ENCODE peak calls at places on chromosomes 12 and 14, in four cellular contexts. One of them, this sample, is unnamed.

GRCh38 chr12:91111366-91112321 is at the start of gene LUM:
- DNase-seq in naive thymus-derived CD4-positive, alpha-beta T cell: no peak
- DNase-seq in PC-3: peak; percentile 27
- DNase-seq in heart left ventricle: peak; percentile 32
- DNase-seq in this sample: no peak

GRCh38 chr12:6538420-6539275 is 4.3 kb downstream of the GAPDH start:
- DNase-seq in heart left ventricle: no peak
- DNase-seq in PC-3: peak; percentile 16
- DNase-seq in naive thymus-derived CD4-positive, alpha-beta T cell: no peak
- DNase-seq in this sample: no peak

GRCh38 chr12:107319536-107320030 is 226.2 kb upstream of the CRY1 start:
- DNase-seq in naive thymus-derived CD4-positive, alpha-beta T cell: peak; percentile 50
- DNase-seq in heart left ventricle: no peak
- DNase-seq in PC-3: no peak
- DNase-seq in this sample: no peak

GRCh38 chr12:164207-164606 is 49.8 kb downstream of the SLC6A12 start:
- DNase-seq in heart left ventricle: no peak
- DNase-seq in naive thymus-derived CD4-positive, alpha-beta T cell: no peak
- DNase-seq in PC-3: no peak
- DNase-seq in this sample: no peak

GRCh38 chr12:56521590-56522371 is at the start of gene RBMS2:
- DNase-seq in PC-3: peak; percentile 89
- DNase-seq in heart left ventricle: peak; percentile 87
- DNase-seq in naive thymus-derived CD4-positive, alpha-beta T cell: peak; percentile 68
- DNase-seq in this sample: peak; percentile 81

GRCh38 chr12:55847033-55847432 is 4.3 kb upstream of the MMP19 start:
- DNase-seq in PC-3: no peak
- DNase-seq in heart left ventricle: no peak
- DNase-seq in naive thymus-derived CD4-positive, alpha-beta T cell: no peak
- DNase-seq in this sample: no peak

GRCh38 chr14:34536951-34537676 is 2.4 kb downstream of the EAPP start:
- DNase-seq in heart left ventricle: no peak
- DNase-seq in PC-3: no peak
- DNase-seq in naive thymus-derived CD4-positive, alpha-beta T cell: no peak
- DNase-seq in this sample: no peak

GRCh38 chr14:61559641-61560201 is 135.6 kb upstream of the HIF1A start:
- DNase-seq in naive thymus-derived CD4-positive, alpha-beta T cell: no peak
- DNase-seq in PC-3: no peak
- DNase-seq in heart left ventricle: no peak
- DNase-seq in this sample: no peak

GRCh38 chr14:62943202-62943601 is 102.1 kb downstream of the KCNH5 start:
- DNase-seq in PC-3: no peak
- DNase-seq in heart left ventricle: no peak
- DNase-seq in naive thymus-derived CD4-positive, alpha-beta T cell: no peak
- DNase-seq in this sample: no peak

GRCh38 chr14:102955636-102956035 is 33.2 kb downstream of the AMN start:
- DNase-seq in heart left ventricle: no peak
- DNase-seq in naive thymus-derived CD4-positive, alpha-beta T cell: no peak
- DNase-seq in PC-3: no peak
- DNase-seq in this sample: no peak

GRCh38 chr12:122834229-122834920 is 882 bp upstream of the HIP1R start:
- DNase-seq in PC-3: peak; percentile 74
- DNase-seq in naive thymus-derived CD4-positive, alpha-beta T cell: no peak
- DNase-seq in heart left ventricle: no peak
- DNase-seq in this sample: peak; percentile 82

GRCh38 chr12:51009038-51009437 is 17.1 kb downstream of the SLC11A2 start:
- DNase-seq in heart left ventricle: peak; percentile 63
- DNase-seq in PC-3: no peak
- DNase-seq in naive thymus-derived CD4-positive, alpha-beta T cell: peak; percentile 74
- DNase-seq in this sample: peak; percentile 59

GRCh38 chr12:109762071-109762672 is 48.5 kb downstream of the FAM222A start:
- DNase-seq in naive thymus-derived CD4-positive, alpha-beta T cell: no peak
- DNase-seq in heart left ventricle: no peak
- DNase-seq in PC-3: no peak
- DNase-seq in this sample: peak; percentile 23

GRCh38 chr14:76086636-76087035 is 65.1 kb upstream of the GPATCH2L start:
- DNase-seq in heart left ventricle: no peak
- DNase-seq in naive thymus-derived CD4-positive, alpha-beta T cell: no peak
- DNase-seq in PC-3: no peak
- DNase-seq in this sample: no peak

DNA sequence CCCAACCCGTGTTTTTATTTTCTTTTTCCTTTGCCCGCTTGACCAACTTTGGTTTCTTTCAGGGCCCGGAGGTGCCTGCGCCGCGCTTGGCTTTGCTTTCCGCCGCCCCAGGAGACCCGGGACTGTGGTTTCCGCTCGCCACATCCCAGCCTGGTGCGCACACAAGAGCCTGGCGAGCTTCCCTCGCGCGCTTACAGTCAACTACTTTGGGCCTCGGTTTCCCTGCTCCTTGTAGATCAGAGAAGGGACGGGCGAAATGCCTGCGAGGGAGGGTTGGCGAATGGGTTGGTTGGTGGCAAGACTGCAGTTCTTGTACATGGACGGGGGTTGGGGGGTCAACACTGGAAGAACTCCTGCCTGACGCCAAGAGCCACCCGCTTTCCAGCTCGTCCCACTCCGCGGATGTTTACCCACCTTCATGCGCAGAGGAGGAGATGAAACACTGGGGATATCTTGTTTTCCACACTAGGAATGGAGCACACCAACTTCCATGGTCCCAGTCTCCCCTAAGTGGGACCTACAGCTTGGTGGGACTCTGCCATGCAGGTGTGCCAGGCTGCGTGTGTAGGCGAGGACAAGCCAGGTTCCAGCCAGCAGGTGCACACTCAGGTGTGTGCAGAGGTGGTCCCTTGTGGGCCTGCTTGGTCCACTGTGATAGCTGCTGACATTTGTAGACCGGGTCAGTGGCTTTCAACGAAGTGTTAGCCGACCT is 16.6 kb upstream of the TBX3 start:
- DNase-seq in PC-3: no peak
- DNase-seq in naive thymus-derived CD4-positive, alpha-beta T cell: no peak
- DNase-seq in heart left ventricle: no peak
- DNase-seq in this sample: no peak
- H3K27me3 ChIP-seq in PC-3: no peaks in the 10 kb centered on the region
- H3K27me3 ChIP-seq in naive thymus-derived CD4-positive, alpha-beta T cell: peaks cover 19% of the 10 kb centered on the region
- H3K27me3 ChIP-seq in heart left ventricle: peaks cover 78% of the 10 kb centered on the region
- H3K27me3 ChIP-seq in this sample: no peaks in the 10 kb centered on the region

GRCh38 chr12:21500786-21501257 is 613 bp downstream of the RECQL start:
- DNase-seq in heart left ventricle: no peak
- DNase-seq in PC-3: no peak
- DNase-seq in naive thymus-derived CD4-positive, alpha-beta T cell: peak; percentile 11
- DNase-seq in this sample: no peak
- H3K36me3 ChIP-seq in heart left ventricle: peaks cover 35% of the 10 kb centered on the region
- H3K36me3 ChIP-seq in PC-3: peaks cover 6% of the 10 kb centered on the region
- H3K36me3 ChIP-seq in naive thymus-derived CD4-positive, alpha-beta T cell: peaks cover 2% of the 10 kb centered on the region
- H3K36me3 ChIP-seq in this sample: no peaks in the 10 kb centered on the region

GRCh38 chr14:105941226-105942166 is 415.1 kb downstream of the TMEM121 start:
- DNase-seq in naive thymus-derived CD4-positive, alpha-beta T cell: no peak
- DNase-seq in PC-3: no peak
- DNase-seq in heart left ventricle: no peak
- DNase-seq in this sample: no peak
- H3K9me3 ChIP-seq in naive thymus-derived CD4-positive, alpha-beta T cell: peaks cover 5% of the 10 kb centered on the region
- H3K9me3 ChIP-seq in PC-3: peaks cover 6% of the 10 kb centered on the region
- H3K9me3 ChIP-seq in heart left ventricle: peaks cover 27% of the 10 kb centered on the region
- H3K9me3 ChIP-seq in this sample: no peaks in the 10 kb centered on the region

GRCh38 chr12:54452628-54453027 is 20.8 kb downstream of the GTSF1 start:
- DNase-seq in heart left ventricle: no peak
- DNase-seq in PC-3: no peak
- DNase-seq in naive thymus-derived CD4-positive, alpha-beta T cell: no peak
- DNase-seq in this sample: no peak

GRCh38 chr12:54443446-54443845 is 24.4 kb upstream of the ITGA5 start:
- DNase-seq in heart left ventricle: no peak
- DNase-seq in naive thymus-derived CD4-positive, alpha-beta T cell: no peak
- DNase-seq in PC-3: no peak
- DNase-seq in this sample: no peak

GRCh38 chr12:54448344-54448743 is 25.1 kb downstream of the GTSF1 start:
- DNase-seq in PC-3: no peak
- DNase-seq in naive thymus-derived CD4-positive, alpha-beta T cell: no peak
- DNase-seq in heart left ventricle: no peak
- DNase-seq in this sample: no peak

GRCh38 chr12:54444202-54444601 is 25.1 kb upstream of the ITGA5 start:
- DNase-seq in PC-3: peak; percentile 27
- DNase-seq in naive thymus-derived CD4-positive, alpha-beta T cell: no peak
- DNase-seq in heart left ventricle: no peak
- DNase-seq in this sample: no peak

DNA sequence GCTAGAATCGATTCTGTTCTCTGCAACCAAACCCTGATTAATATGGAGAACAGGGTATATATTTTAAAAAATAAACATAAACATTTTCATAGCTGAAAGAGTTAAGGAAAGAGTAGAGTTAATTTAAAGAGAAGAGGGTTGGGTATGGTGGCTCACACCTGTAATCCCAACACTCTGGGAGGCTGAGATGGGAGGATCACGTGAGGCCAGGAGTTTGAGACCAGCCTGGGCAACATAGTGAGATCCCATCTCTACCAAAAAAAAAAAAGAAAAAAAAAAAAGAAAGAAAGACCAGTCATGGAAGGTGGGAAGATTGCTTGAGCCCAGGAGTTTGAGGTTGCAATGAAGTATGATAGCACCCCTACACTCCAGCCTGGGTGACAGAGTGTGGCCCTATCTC is 25.5 kb downstream of the GTSF1 start:
- DNase-seq in naive thymus-derived CD4-positive, alpha-beta T cell: no peak
- DNase-seq in PC-3: no peak
- DNase-seq in heart left ventricle: no peak
- DNase-seq in this sample: no peak
- H3K27me3 ChIP-seq in naive thymus-derived CD4-positive, alpha-beta T cell: no peaks in the 10 kb centered on the region
- H3K27me3 ChIP-seq in PC-3: peaks cover 31% of the 10 kb centered on the region
- H3K27me3 ChIP-seq in heart left ventricle: no peaks in the 10 kb centered on the region
- H3K27me3 ChIP-seq in this sample: no peaks in the 10 kb centered on the region

GRCh38 chr14:24206260-24207103 is 986 bp downstream of the TSSK4 start:
- DNase-seq in heart left ventricle: no peak
- DNase-seq in PC-3: no peak
- DNase-seq in naive thymus-derived CD4-positive, alpha-beta T cell: no peak
- DNase-seq in this sample: no peak

GRCh38 chr14:24204163-24205146 is 1.0 kb upstream of the TSSK4 start:
- DNase-seq in PC-3: no peak
- DNase-seq in heart left ventricle: no peak
- DNase-seq in naive thymus-derived CD4-positive, alpha-beta T cell: no peak
- DNase-seq in this sample: no peak

GRCh38 chr14:24211311-24211710 is 2.0 kb downstream of the CHMP4A start:
- DNase-seq in heart left ventricle: no peak
- DNase-seq in naive thymus-derived CD4-positive, alpha-beta T cell: no peak
- DNase-seq in PC-3: no peak
- DNase-seq in this sample: no peak

GRCh38 chr14:24207104-24207543 is 1.6 kb downstream of the TSSK4 start:
- DNase-seq in naive thymus-derived CD4-positive, alpha-beta T cell: no peak
- DNase-seq in PC-3: no peak
- DNase-seq in heart left ventricle: no peak
- DNase-seq in this sample: no peak

GRCh38 chr14:24207625-24208024 is 2.1 kb downstream of the TSSK4 start:
- DNase-seq in heart left ventricle: no peak
- DNase-seq in naive thymus-derived CD4-positive, alpha-beta T cell: no peak
- DNase-seq in PC-3: no peak
- DNase-seq in this sample: no peak
- H3K36me3 ChIP-seq in heart left ventricle: peaks cover 62% of the 10 kb centered on the region
- H3K36me3 ChIP-seq in naive thymus-derived CD4-positive, alpha-beta T cell: peaks cover 21% of the 10 kb centered on the region
- H3K36me3 ChIP-seq in PC-3: peaks cover 42% of the 10 kb centered on the region
- H3K36me3 ChIP-seq in this sample: no peaks in the 10 kb centered on the region

GRCh38 chr14:53228966-53229365 is 75.8 kb upstream of the DDHD1 start:
- DNase-seq in PC-3: no peak
- DNase-seq in naive thymus-derived CD4-positive, alpha-beta T cell: no peak
- DNase-seq in heart left ventricle: no peak
- DNase-seq in this sample: no peak
- H3K9me3 ChIP-seq in PC-3: peaks cover 4% of the 10 kb centered on the region
- H3K9me3 ChIP-seq in naive thymus-derived CD4-positive, alpha-beta T cell: no peaks in the 10 kb centered on the region
- H3K9me3 ChIP-seq in heart left ventricle: peaks cover 20% of the 10 kb centered on the region
- H3K9me3 ChIP-seq in this sample: no peaks in the 10 kb centered on the region

DNA sequence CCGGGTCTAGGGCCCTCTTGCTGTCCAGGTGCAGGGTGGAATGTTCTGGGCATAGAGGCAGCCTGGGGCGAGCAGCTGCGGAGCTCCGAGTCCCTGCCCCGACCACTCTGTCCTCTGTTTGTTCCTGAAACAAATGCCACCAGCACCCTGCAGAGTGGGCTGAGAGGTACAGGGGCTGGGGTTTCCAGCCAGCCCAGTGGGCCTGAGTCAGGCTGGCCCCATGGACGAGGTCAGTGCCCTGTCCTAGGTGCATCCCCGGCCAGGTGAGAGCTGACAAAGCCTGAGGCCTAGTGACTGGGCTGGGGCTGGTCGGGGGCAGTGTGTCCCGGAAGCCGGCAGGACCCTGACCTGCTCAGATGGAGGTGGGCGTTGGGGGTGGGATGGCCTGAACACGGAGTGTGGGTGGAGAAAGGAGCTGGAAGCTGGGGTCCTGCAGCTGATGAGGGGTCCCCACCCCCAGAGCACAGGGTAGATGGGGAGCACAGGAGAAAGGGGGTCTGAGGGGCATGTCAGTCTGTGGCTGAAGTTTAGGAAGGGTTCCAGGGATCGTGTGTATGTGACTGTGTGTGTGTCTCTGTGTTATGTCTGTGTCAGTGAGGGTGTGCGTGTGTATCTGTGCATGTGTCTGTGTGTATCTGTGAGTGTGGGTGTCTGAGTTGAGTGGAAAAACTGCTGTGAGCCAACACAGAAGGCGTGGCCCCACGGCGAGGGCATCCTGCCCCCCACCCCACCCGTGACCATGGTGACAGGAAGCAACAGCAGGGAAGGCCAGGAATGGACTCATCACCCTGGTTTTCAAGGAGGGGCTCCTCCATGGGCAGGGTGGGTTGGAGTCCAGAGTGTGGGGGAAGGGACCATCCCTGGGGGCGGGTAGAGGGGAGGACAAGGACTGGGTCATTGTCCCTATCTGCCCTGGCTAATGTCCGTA is 2.4 kb upstream of the CRIP1 start:
- DNase-seq in PC-3: no peak
- DNase-seq in naive thymus-derived CD4-positive, alpha-beta T cell: peak; percentile 82
- DNase-seq in heart left ventricle: peak; percentile 70
- DNase-seq in this sample: peak; percentile 74
- H3K27me3 ChIP-seq in PC-3: no peaks in the 10 kb centered on the region
- H3K27me3 ChIP-seq in naive thymus-derived CD4-positive, alpha-beta T cell: no peaks in the 10 kb centered on the region
- H3K27me3 ChIP-seq in heart left ventricle: peaks cover 6% of the 10 kb centered on the region
- H3K27me3 ChIP-seq in this sample: peaks cover 9% of the 10 kb centered on the region

GRCh38 chr14:81618695-81619094 is 85.0 kb upstream of the SEL1L start:
- DNase-seq in naive thymus-derived CD4-positive, alpha-beta T cell: no peak
- DNase-seq in heart left ventricle: no peak
- DNase-seq in PC-3: no peak
- DNase-seq in this sample: no peak

DNA sequence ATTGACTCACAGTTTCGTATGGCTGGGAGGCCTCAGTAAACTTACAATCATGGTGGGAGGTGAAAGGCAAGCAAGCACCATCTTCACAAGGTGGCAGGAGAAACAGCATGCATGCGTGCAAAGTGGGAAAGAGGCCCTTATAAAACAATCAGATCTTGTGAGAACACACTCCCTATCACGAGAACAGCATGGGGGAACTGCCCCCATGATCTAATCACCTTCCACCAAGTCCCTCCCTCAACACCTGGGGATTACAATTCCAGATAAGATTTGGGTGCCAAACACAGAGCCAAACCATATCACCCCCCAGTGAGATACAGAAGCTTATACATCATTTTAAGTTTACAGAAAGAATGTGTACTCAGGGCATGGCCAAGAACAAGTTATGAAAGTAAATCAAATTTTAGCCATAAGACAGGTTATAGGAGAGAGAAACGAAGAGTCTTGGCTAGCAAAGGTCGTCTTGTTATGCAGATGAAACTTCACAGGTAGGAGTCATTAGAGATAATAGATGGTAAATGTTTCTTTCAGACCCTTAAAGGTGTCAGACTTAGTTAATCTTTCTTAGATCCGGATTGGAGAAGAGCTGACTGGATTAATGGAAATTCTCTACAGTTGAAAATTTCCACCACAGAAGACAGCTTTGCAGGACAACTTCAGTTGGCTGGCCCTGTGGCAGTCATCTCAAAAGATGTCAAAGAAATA is 79.8 kb upstream of the SEL1L start:
- DNase-seq in PC-3: no peak
- DNase-seq in heart left ventricle: no peak
- DNase-seq in naive thymus-derived CD4-positive, alpha-beta T cell: no peak
- DNase-seq in this sample: no peak
- H3K36me3 ChIP-seq in PC-3: no peaks in the 10 kb centered on the region
- H3K36me3 ChIP-seq in heart left ventricle: no peaks in the 10 kb centered on the region
- H3K36me3 ChIP-seq in naive thymus-derived CD4-positive, alpha-beta T cell: no peaks in the 10 kb centered on the region
- H3K36me3 ChIP-seq in this sample: no peaks in the 10 kb centered on the region

This sample was measured in Peyer's patch.